ENCODE peak calls at places on chromosomes 7 and 10, in nine cellular contexts. W, H, Z, N, R, M, X, T and C are unnamed samples.

GRCh38 chr10:43407148-43407575 is 1.8 kb downstream of the HNRNPF start:
- DNase-seq in Z (peak; percentile 25), R (peak; percentile 44), M (no peak), N (peak; percentile 50), W (peak; percentile 80), X (peak; percentile 78), H (peak; percentile 75), T (peak; percentile 50), C (peak; percentile 66)

GRCh38 chr7:26865094-26865388 is 651 bp upstream of the SKAP2 start:
- DNase-seq in R (no peak), T (no peak), N (no peak), X (peak; percentile 82), M (no peak), Z (peak; percentile 55), W (no peak), H (peak; percentile 76), C (peak; percentile 72)

GRCh38 chr10:5540886-5541285 is 16.1 kb downstream of the CALML3 start:
- DNase-seq in W (no peak), M (no peak), H (no peak), X (no peak), Z (no peak), R (no peak), N (peak; percentile 1), T (no peak), C (no peak)

GRCh38 chr7:1512781-1513656 is 8.8 kb upstream of the INTS1 start:
- DNase-seq in Z (no peak), R (peak; percentile 79), M (no peak), N (peak; percentile 84), W (no peak), X (peak; percentile 81), H (peak; percentile 95), T (peak; percentile 86), C (peak; percentile 90)

GRCh38 chr10:5958680-5959079 is 18.7 kb downstream of the IL15RA start:
- DNase-seq in T (no peak), M (no peak), X (no peak), Z (no peak), N (no peak), H (no peak), W (no peak), R (no peak), C (no peak)

GRCh38 chr7:41297167-41297566 is 405.7 kb downstream of the INHBA start:
- DNase-seq in W (no peak), T (no peak), X (no peak), H (no peak), M (no peak), Z (no peak), R (no peak), N (no peak), C (no peak)

GRCh38 chr7:45186261-45186813 is 28.7 kb downstream of the RAMP3 start:
- DNase-seq in X (no peak), R (no peak), H (no peak), Z (no peak), M (no peak), T (no peak), N (no peak), W (no peak), C (peak; percentile 10)

GRCh38 chr7:142345817-142346216 is 88.0 kb upstream of the PRSS58 start:
- DNase-seq in T (no peak), M (no peak), Z (no peak), R (no peak), X (no peak), W (no peak), H (no peak), N (no peak), C (no peak)

GRCh38 chr7:76048668-76048988 is 722 bp downstream of the MDH2 start:
- DNase-seq in X (peak; percentile 61), H (no peak), Z (no peak), M (no peak), T (no peak), W (peak; percentile 49), N (peak; percentile 67), R (no peak), C (no peak)

GRCh38 chr7:76050545-76050944 is 2.6 kb downstream of the MDH2 start:
- DNase-seq in W (no peak), H (no peak), M (no peak), X (no peak), R (no peak), T (no peak), N (no peak), Z (no peak), C (no peak)

GRCh38 chr7:76047811-76048667 is at the start of the genes MDH2 and STYXL1:
- DNase-seq in R (peak; percentile 97), T (peak; percentile 94), H (peak; percentile 97), M (peak; percentile 83), N (peak; percentile 95), W (peak; percentile 96), Z (peak; percentile 95), X (peak; percentile 97), C (peak; percentile 95)

GRCh38 chr7:76047305-76047810 is 442 bp downstream of the STYXL1 start:
- DNase-seq in W (no peak), H (no peak), T (no peak), M (no peak), X (no peak), N (no peak), R (peak; percentile 25), Z (no peak), C (peak; percentile 47)

DNA sequence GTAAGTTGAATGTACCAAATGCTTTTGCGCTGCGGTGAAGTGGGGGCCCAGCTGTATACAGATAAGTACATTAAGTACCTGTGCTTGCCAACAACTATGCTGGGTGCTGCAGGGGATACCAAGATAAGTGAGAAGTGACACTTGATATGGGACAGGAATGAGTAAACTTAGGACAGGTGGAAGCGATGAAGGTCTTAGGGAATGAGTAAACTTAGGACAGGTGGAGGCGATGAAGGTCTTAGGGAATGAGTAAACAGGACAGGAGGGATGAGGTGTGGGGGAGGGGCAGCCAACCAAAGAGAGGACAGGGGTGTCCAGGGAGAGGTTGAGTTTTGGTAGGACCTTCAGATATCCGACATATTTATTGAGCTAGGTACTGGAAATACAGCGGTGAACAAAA is 1.4 kb downstream of the MDH2 start:
- DNase-seq in X (no peak), Z (no peak), R (no peak), M (no peak), T (no peak), N (no peak), W (no peak), H (no peak), C (no peak)
- H3K4me3 ChIP-seq in X (peak overlapping the region; percentile 99), Z (peak overlapping the region; percentile 95), R (no peak overlapping the region), M (peak overlapping the region; percentile 100), T (no peak overlapping the region), N (peak overlapping the region; percentile 88), W (peak overlapping the region; percentile 83), H (peak overlapping the region; percentile 76), C (no peak overlapping the region)

GRCh38 chr10:71755179-71755879 is 18.0 kb downstream of the VSIR start:
- DNase-seq in T (no peak), Z (no peak), R (no peak), X (no peak), M (no peak), W (no peak), N (no peak), H (no peak), C (no peak)

GRCh38 chr10:71754562-71754961 is 18.8 kb downstream of the VSIR start:
- DNase-seq in H (no peak), Z (no peak), W (no peak), X (no peak), N (no peak), R (no peak), M (no peak), T (no peak), C (no peak)

GRCh38 chr10:71756441-71757191 is 16.7 kb downstream of the VSIR start:
- DNase-seq in Z (no peak), X (no peak), M (no peak), N (no peak), H (no peak), R (no peak), T (no peak), W (no peak), C (peak; percentile 37)

GRCh38 chr10:71753960-71754505 is 19.3 kb downstream of the VSIR start:
- DNase-seq in R (no peak), X (no peak), W (no peak), H (no peak), Z (no peak), T (no peak), N (no peak), M (no peak), C (no peak)

GRCh38 chr10:71757450-71757918 is 15.8 kb downstream of the VSIR start:
- DNase-seq in Z (peak; percentile 58), M (no peak), W (no peak), R (no peak), X (no peak), T (no peak), H (no peak), N (no peak), C (no peak)
- H3K4me3 ChIP-seq in Z (peak overlapping the region; percentile 13), M (no peak overlapping the region), W (no peak overlapping the region), R (no peak overlapping the region), X (no peak overlapping the region), T (no peak overlapping the region), H (no peak overlapping the region), N (no peak overlapping the region), C (no peak overlapping the region)

GRCh38 chr10:79086822-79087221 is 18.1 kb downstream of the ZMIZ1 start:
- DNase-seq in H (no peak), T (no peak), R (no peak), Z (no peak), N (no peak), M (no peak), W (no peak), X (no peak), C (no peak)

GRCh38 chr10:79084972-79085597 is 16.3 kb downstream of the ZMIZ1 start:
- DNase-seq in R (no peak), W (no peak), T (no peak), H (no peak), Z (no peak), N (no peak), X (no peak), M (no peak), C (no peak)

GRCh38 chr10:79082631-79083581 is 14.1 kb downstream of the ZMIZ1 start:
- DNase-seq in R (no peak), X (no peak), H (no peak), M (no peak), W (no peak), N (no peak), T (no peak), Z (no peak), C (no peak)

GRCh38 chr10:79082035-79082373 is 13.2 kb downstream of the ZMIZ1 start:
- DNase-seq in M (no peak), R (no peak), H (no peak), Z (no peak), N (no peak), T (no peak), W (no peak), X (no peak), C (no peak)

DNA sequence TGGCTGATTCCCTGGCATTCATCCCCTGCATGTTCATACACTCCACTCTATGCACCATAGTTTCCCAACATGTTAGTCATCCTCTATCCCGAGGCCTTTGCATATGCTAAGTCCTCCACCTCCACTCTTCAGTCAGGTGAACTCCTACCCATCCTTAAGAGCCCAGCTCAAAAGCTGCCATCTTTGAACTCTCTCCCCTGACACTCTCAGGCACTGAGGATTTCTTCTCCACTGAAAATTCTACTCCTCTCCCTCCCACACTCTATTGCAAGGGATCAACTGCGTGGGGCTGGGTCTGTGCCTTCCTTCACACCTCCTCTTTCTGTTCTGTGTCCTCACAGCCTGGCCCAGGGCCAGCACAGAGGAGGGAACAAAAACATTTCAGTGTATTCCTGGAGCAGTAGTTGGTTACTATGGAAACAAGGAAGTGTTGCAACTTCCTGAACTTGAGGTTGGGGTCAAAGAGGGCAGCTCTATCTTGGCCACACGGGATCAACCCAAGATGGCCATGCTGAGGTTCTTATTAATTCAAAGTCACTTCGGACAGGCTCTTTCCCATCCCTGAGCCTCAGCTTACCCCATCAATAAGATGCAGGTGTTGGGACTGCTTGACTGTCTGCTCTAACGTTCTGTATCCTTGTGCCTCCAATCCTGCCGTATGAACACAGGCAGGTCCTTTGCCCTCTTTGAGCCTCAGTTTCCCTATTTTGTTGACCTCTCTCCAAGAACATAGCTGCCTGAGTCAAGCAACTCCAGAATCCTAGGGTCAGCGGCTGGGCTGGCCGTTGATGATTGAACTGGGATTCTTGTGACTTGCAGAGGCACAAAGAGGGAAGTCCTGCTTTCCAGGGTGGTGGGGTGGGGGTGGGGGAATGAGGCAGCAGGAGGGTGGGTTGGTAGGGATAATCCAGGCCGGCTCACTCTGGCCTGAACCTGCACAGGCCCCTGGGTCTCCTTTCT is 15.5 kb downstream of the ZMIZ1 start:
- DNase-seq in R (peak; percentile 93), Z (no peak), W (peak; percentile 82), M (no peak), X (peak; percentile 96), H (peak; percentile 96), N (peak; percentile 92), T (peak; percentile 93), C (peak; percentile 82)
- H3K4me3 ChIP-seq in R (no peak overlapping the region), Z (no peak overlapping the region), W (no peak overlapping the region), M (no peak overlapping the region), X (no peak overlapping the region), H (no peak overlapping the region), N (no peak overlapping the region), T (no peak overlapping the region), C (no peak overlapping the region)

GRCh38 chr10:72088879-72089585 is 681 bp upstream of the SPOCK2 start:
- DNase-seq in Z (no peak), R (no peak), N (no peak), X (peak; percentile 64), W (no peak), M (no peak), H (no peak), T (no peak), C (no peak)
- H3K4me3 ChIP-seq in Z (peak overlapping the region; percentile 66), R (no peak overlapping the region), N (no peak overlapping the region), X (peak overlapping the region; percentile 65), W (no peak overlapping the region), M (no peak overlapping the region), H (no peak overlapping the region), T (no peak overlapping the region), C (no peak overlapping the region)